ENCODE peak calls at places on chromosomes 12 and 14, in five cellular contexts. B, M, Y, V and K are unnamed samples.

GRCh38 chr14:66233571-66233970 is 252.6 kb upstream of the CCDC196 start:
- DNase-seq in B (no peak), M (no peak), Y (no peak), V (no peak), K (no peak)

GRCh38 chr12:68809190-68810026 is 1.4 kb downstream of the MDM2 start:
- DNase-seq in B (no peak), M (no peak), Y (no peak), V (peak), K (no peak)

GRCh38 chr14:74697543-74697942 is 15.3 kb downstream of the AREL1 start:
- DNase-seq in B (no peak), M (no peak), Y (no peak), V (peak), K (no peak)

GRCh38 chr14:77730976-77731497 is 23.1 kb downstream of the SLIRP start:
- DNase-seq in B (no peak), M (no peak), Y (no peak), V (peak), K (no peak)

GRCh38 chr14:92635896-92636295 is 112.5 kb downstream of the LGMN start:
- DNase-seq in B (no peak), M (no peak), Y (no peak), V (no peak), K (no peak)

GRCh38 chr12:127245437-127245836 is 1021.5 kb upstream of the TMEM132C start:
- DNase-seq in B (no peak), M (no peak), Y (no peak), V (peak), K (peak)

GRCh38 chr14:64220466-64220865 is 73.7 kb downstream of the ESR2 start:
- DNase-seq in B (peak), M (no peak), Y (no peak), V (no peak), K (no peak)

GRCh38 chr14:33908540-33909223 is 42.2 kb downstream of the EGLN3 start:
- DNase-seq in B (peak), M (peak), Y (no peak), V (no peak), K (peak)

GRCh38 chr12:84994436-84994835 is 41.6 kb downstream of the TSPAN19 start:
- DNase-seq in B (no peak), M (no peak), Y (peak), V (no peak), K (no peak)

GRCh38 chr14:91113829-91114078 is at the start of gene DGLUCY:
- DNase-seq in B (peak), M (no peak), Y (peak), V (peak), K (no peak)

GRCh38 chr12:89252284-89252683 is 100.0 kb downstream of the DUSP6 start:
- DNase-seq in B (no peak), M (no peak), Y (no peak), V (peak), K (no peak)

GRCh38 chr12:112261559-112261958 is 120.7 kb downstream of the HECTD4 start:
- DNase-seq in B (no peak), M (peak), Y (no peak), V (no peak), K (peak)

GRCh38 chr12:102539651-102540553 is 59.5 kb upstream of the IGF1 start:
- DNase-seq in B (peak), M (peak), Y (no peak), V (peak), K (no peak)

GRCh38 chr14:99378782-99379214 is 101.9 kb downstream of the SETD3 start:
- DNase-seq in B (peak), M (no peak), Y (no peak), V (peak), K (peak)

GRCh38 chr14:105525861-105526780 is at the start of gene TMEM121:
- DNase-seq in B (peak), M (peak), Y (peak), V (peak), K (no peak)

GRCh38 chr14:84208451-84208850 is 1321.5 kb upstream of the FLRT2 start:
- DNase-seq in B (no peak), M (no peak), Y (no peak), V (no peak), K (no peak)

GRCh38 chr14:100138955-100139354 is 20.5 kb downstream of the DEGS2 start:
- DNase-seq in B (no peak), M (no peak), Y (no peak), V (no peak), K (no peak)

GRCh38 chr12:90978117-90978770 is 23.3 kb upstream of the CCER1 start:
- DNase-seq in B (peak), M (peak), Y (peak), V (peak), K (peak)

GRCh38 chr12:111768159-111768895 is 1.6 kb downstream of the ALDH2 start:
- DNase-seq in B (no peak), M (no peak), Y (no peak), V (no peak), K (no peak)

DNA sequence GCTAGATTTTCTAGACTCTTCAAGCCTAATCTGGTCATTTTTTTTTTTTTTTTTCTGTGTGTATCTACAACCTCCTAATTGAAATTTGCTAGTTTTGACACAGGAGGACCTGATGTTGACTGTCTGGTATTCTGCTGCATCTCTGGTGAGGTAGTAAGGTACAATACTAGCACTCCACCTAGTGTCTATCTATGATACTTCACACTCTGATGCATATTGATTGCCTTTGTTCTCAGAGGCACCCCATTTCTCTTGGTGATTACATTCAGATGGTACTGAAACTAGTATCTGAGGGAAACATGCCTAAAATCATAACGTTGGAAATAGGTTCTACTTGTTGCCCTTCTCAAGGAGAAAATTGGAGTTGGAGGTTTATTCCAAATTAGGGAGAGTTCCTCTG is 930.5 kb upstream of the NOVA1 start:
- DNase-seq in B (peak), M (peak), Y (peak), V (peak), K (peak)
- TF ChIP-seq EZH2phosphoT487 in B (no peak), M (no peak), Y (no peak), V (no peak), K (no peak)

GRCh38 chr12:109500406-109501185 is 23.2 kb downstream of the UBE3B start:
- DNase-seq in B (no peak), M (peak), Y (no peak), V (no peak), K (no peak)

GRCh38 chr12:109501299-109501698 is 23.9 kb downstream of the UBE3B start:
- DNase-seq in B (no peak), M (no peak), Y (no peak), V (no peak), K (no peak)

GRCh38 chr12:109503611-109504010 is 26.2 kb downstream of the UBE3B start:
- DNase-seq in B (no peak), M (no peak), Y (no peak), V (no peak), K (no peak)

GRCh38 chr12:109504068-109504467 is 26.6 kb downstream of the UBE3B start:
- DNase-seq in B (no peak), M (no peak), Y (no peak), V (no peak), K (no peak)

GRCh38 chr12:109502332-109502731 is 24.9 kb downstream of the UBE3B start:
- DNase-seq in B (no peak), M (no peak), Y (no peak), V (no peak), K (no peak)
- TF ChIP-seq EZH2phosphoT487 in B (no peak), M (no peak), Y (no peak), V (no peak), K (no peak)

DNA sequence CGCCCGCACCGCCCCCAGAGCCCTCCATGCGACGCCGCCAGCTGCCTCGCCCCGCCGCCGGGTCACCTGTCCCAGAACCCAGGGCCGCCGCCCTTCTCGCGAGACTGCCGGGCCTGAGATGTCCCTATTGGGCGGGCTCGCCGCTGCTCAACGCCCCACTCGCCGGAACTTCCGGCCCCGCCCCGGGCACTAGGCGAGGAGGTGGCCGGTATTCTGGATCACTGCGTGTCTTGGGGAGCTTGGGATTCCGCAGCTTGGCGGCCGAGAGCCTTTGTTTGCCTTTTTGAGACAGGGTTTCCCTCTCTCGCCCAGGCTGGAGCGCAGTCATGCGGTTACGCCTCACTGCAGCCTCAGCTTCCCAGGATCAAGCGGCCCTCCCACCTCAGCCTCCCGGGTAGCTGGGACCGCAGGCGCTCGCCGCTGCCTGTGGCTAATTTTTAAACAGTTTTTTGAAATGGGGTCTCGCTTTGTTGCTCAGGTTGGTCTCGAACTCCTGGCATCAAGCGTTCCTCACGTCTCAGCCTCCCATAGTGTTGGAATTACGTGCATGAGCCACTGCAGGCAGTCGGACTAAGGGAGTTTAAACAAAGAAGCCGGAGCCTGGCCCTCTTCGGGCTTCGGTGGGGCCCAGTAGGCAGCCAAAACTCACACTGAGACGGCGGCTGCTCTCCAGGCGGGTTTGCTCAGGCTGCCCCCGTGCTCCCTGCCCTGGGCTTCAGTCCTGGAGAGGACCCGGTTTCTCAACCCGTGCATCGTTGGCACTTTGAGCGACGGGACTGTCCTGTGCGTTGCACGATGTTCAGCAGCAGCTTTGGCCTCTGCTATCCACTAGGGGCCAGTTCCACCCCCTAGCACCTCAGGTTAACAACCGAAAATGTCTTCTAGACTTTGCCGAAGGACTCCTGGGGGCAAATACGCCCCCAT is at the start of gene SLC15A4:
- DNase-seq in B (peak), M (peak), Y (peak), V (peak), K (peak)
- TF ChIP-seq EZH2phosphoT487 in B (no peak), M (no peak), Y (no peak), V (no peak), K (no peak)

DNA sequence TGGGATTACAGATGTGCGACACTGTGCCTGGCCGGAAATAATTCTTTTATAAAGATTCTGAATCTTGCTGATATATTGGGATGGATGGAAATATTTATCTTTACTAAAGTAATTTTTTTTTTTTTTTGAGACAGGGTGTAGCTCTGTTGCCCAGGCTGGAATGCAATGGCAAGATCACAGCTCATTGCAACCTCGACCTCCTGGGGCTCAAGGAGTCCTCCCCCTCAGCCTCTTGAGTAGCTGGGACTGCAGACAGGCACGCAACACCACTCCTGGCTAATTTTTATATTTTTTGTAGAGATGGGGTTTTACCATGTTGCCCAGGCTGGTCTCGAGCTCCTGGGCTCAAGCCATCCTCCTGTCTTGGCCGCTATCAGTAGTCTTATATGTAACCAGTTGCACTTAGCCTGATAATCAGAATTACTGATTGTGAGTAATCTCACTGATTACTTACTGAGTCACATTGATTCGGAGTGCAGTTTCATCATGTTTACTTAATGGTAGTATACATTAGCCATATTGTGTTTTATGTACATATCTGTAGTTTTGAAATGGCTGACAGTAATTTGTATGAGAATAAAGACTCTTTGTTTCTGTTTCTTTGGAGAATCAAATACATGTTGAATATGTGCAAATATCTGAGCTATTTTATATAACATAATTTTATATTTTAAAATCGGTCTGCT is 50.4 kb upstream of the LRTM2 start:
- DNase-seq in B (no peak), M (no peak), Y (no peak), V (no peak), K (peak)
- TF ChIP-seq EZH2phosphoT487 in B (no peak), M (no peak), Y (no peak), V (no peak), K (no peak)

DNA sequence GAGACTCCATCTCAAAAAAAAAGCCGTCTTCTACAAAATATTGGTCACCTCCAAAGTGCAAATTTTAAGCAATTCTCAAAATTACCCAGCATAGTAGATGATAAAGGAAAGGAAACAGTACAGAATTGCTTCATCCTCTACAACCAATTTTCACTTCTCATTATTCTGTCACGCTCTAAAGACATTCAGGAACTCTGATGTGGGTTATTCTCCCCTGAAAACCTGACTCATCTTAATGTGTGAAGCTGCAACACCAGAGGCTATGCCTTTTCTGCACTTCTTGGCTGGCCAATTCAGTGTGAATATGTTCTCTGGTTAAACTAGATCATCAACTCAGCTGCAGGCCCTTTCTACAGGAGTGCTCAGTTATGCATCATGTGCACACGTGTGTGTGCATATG is 11.0 kb downstream of the PTGER2 start:
- DNase-seq in B (no peak), M (no peak), Y (no peak), V (peak), K (peak)
- TF ChIP-seq EZH2phosphoT487 in B (no peak), M (no peak), Y (no peak), V (no peak), K (no peak)